ENCODE peak calls at places on chromosome 13, in eight cellular contexts. G, S, Q, L, Y, F, O and R are unnamed samples.

GRCh38 chr13:110546933-110547332 is 14.6 kb downstream of the RAB20 start:
- DNase-seq in G (no peak), Q (no peak), S (no peak), O (peak; percentile 94), Y (peak; percentile 49), F (peak; percentile 95), L (peak; percentile 60), R (peak; percentile 41)

GRCh38 chr13:79222427-79223205 is 183.4 kb downstream of the RBM26 start:
- DNase-seq in G (no peak), Y (no peak), Q (no peak), F (peak; percentile 8), O (no peak), L (no peak), S (no peak), R (no peak)

GRCh38 chr13:82833928-82834327 is 1048.3 kb downstream of the SLITRK1 start:
- DNase-seq in S (no peak), Y (peak; percentile 14), F (peak; percentile 6), L (no peak), G (no peak), Q (no peak), O (no peak), R (no peak)

GRCh38 chr13:107124129-107124718 is 556.3 kb upstream of the ARGLU1 start:
- DNase-seq in Q (peak; percentile 44), Y (no peak), F (peak; percentile 1), O (no peak), G (no peak), L (no peak), S (no peak), R (no peak)

GRCh38 chr13:42367836-42368235 is 95.9 kb downstream of the AKAP11 start:
- DNase-seq in G (no peak), Q (no peak), F (peak; percentile 23), S (no peak), O (no peak), L (no peak), Y (no peak), R (no peak)

GRCh38 chr13:31119966-31120733 is 41.6 kb downstream of the HSPH1 start:
- DNase-seq in F (no peak), L (no peak), O (no peak), Q (peak; percentile 3), G (no peak), S (no peak), Y (no peak), R (no peak)

GRCh38 chr13:104436555-104436954 is 1370.3 kb upstream of the SLC10A2 start:
- DNase-seq in F (no peak), O (no peak), L (no peak), S (no peak), G (no peak), Y (no peak), Q (no peak), R (no peak)

GRCh38 chr13:30826911-30827577 is 79.0 kb upstream of the MEDAG start:
- DNase-seq in S (no peak), L (no peak), F (no peak), Q (no peak), Y (no peak), G (no peak), O (no peak), R (no peak)

GRCh38 chr13:112974125-112974524 is 5.1 kb downstream of the MCF2L start:
- DNase-seq in O (no peak), L (no peak), F (no peak), Q (no peak), S (no peak), G (no peak), Y (no peak), R (no peak)

GRCh38 chr13:114005206-114005720 is 31.4 kb upstream of the C13orf46 start:
- DNase-seq in G (no peak), Q (no peak), O (no peak), F (no peak), Y (no peak), S (no peak), L (no peak), R (no peak)

GRCh38 chr13:112849500-112849899 is 119.5 kb upstream of the MCF2L start:
- DNase-seq in Y (no peak), L (peak; percentile 16), F (no peak), S (no peak), O (peak; percentile 28), Q (peak; percentile 97), G (no peak), R (no peak)